ENCODE peak calls at places on chromosomes 7 and 10, in six cellular contexts. Z is foreskin fibroblast, V is AG04449, A is choroid plexus epithelial cell, O is fibroblast of pulmonary artery, E is OCI-LY7. J is an unnamed sample.

GRCh38 chr10:42149027-42149700 is 489.2 kb downstream of the ZNF33B start:
- DNase-seq in Z (peak; percentile 7), V (no peak), A (no peak), O (no peak), E (no peak), J (no peak)

GRCh38 chr10:13673165-13673564 is 86.4 kb downstream of the PRPF18 start:
- DNase-seq in Z (no peak), V (no peak), A (no peak), O (no peak), E (no peak), J (no peak)

GRCh38 chr7:143884978-143885559 is 16.9 kb downstream of the TCAF1 start:
- DNase-seq in Z (peak; percentile 72), V (no peak), A (peak; percentile 84), O (peak; percentile 77), E (no peak), J (no peak)

GRCh38 chr7:133530682-133531081 is 277.8 kb downstream of the EXOC4 start:
- DNase-seq in Z (peak; percentile 30), V (peak; percentile 46), A (peak; percentile 90), O (peak; percentile 91), E (no peak), J (peak; percentile 51)

GRCh38 chr7:6630007-6630849 is 6.9 kb upstream of the ZNF316 start:
- DNase-seq in Z (no peak), V (no peak), A (no peak), O (no peak), E (no peak), J (no peak)

GRCh38 chr10:22662693-22663330 is 51.6 kb downstream of the PIP4K2A start:
- DNase-seq in Z (no peak), V (no peak), A (no peak), O (no peak), E (no peak), J (no peak)

GRCh38 chr10:44761076-44761475 is 150.1 kb upstream of the TMEM72 start:
- DNase-seq in Z (no peak), V (no peak), A (no peak), O (peak; percentile 30), E (no peak), J (no peak)

GRCh38 chr10:128067691-128068397 is 58.4 kb downstream of the MKI67 start:
- DNase-seq in Z (no peak), V (no peak), A (no peak), O (no peak), E (no peak), J (no peak)

GRCh38 chr7:42736931-42737330 is 174.9 kb downstream of the C7orf25 start:
- DNase-seq in Z (no peak), V (no peak), A (no peak), O (no peak), E (no peak), J (no peak)

GRCh38 chr7:124310934-124311390 is 278.1 kb upstream of the TMEM229A start:
- DNase-seq in Z (no peak), V (no peak), A (no peak), O (no peak), E (no peak), J (no peak)

GRCh38 chr7:134021861-134022260 is 105.3 kb upstream of the LRGUK start:
- DNase-seq in Z (no peak), V (no peak), A (no peak), O (no peak), E (no peak), J (no peak)

GRCh38 chr7:124764071-124764846 is 1.3 kb downstream of the GPR37 start:
- DNase-seq in Z (no peak), V (no peak), A (no peak), O (no peak), E (no peak), J (no peak)

GRCh38 chr10:73771722-73772279 is 10.0 kb upstream of the CHCHD1 start:
- DNase-seq in Z (peak; percentile 78), V (no peak), A (peak; percentile 84), O (peak; percentile 82), E (peak; percentile 64), J (no peak)
- TF ChIP-seq CTCF in Z (no peak), V (no peak), A (peak; percentile 8), O (no peak), E (no peak), J (no peak)

GRCh38 chr10:50392426-50392825 is 141.1 kb upstream of the ASAH2 start:
- DNase-seq in Z (no peak), V (no peak), A (no peak), O (no peak), E (no peak), J (no peak)

GRCh38 chr10:50387736-50388081 is 136.4 kb upstream of the ASAH2 start:
- DNase-seq in Z (no peak), V (no peak), A (no peak), O (no peak), E (peak; percentile 18), J (no peak)

GRCh38 chr10:50388181-50388580 is 136.9 kb upstream of the ASAH2 start:
- DNase-seq in Z (no peak), V (no peak), A (no peak), O (no peak), E (no peak), J (no peak)

GRCh38 chr10:50392966-50393718 is 141.8 kb upstream of the ASAH2 start:
- DNase-seq in Z (no peak), V (no peak), A (peak; percentile 83), O (no peak), E (no peak), J (no peak)

DNA sequence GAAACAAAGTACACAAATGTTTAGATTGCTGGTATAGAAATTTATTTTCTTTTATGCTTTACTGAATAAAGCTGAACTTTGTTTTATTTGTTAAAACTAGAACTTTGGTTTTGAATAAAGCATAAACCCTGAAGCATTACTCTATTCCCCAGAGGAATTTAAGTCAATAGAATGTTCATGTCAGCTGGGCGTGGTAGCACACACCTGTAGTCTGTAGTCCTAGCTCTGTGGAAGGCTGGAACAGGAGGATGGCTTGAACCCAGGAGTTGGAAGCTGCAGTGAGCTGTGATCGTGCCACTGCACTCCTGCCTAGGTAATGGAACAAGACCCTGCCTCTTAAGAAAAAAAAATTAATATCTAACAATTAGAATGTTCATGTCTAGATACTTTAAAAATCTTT is 139.0 kb upstream of the ASAH2 start:
- DNase-seq in Z (no peak), V (no peak), A (no peak), O (no peak), E (no peak), J (no peak)
- H3K4me3 ChIP-seq in Z (no peak overlapping the region), V (no peak overlapping the region), A (no peak overlapping the region), O (no peak overlapping the region), E (no peak overlapping the region), J (no peak overlapping the region)

GRCh38 chr10:72273410-72274212 is at the start of gene DDIT4:
- DNase-seq in Z (peak; percentile 100), V (peak; percentile 96), A (peak; percentile 100), O (peak; percentile 100), E (peak; percentile 99), J (peak; percentile 98)
- TF ChIP-seq CTCF in Z (no peak), V (no peak), A (no peak), O (no peak), E (no peak), J (no peak)

GRCh38 chr10:72886596-72887522 is 6.7 kb upstream of the OIT3 start:
- DNase-seq in Z (no peak), V (no peak), A (no peak), O (peak; percentile 26), E (no peak), J (no peak)
- H3K4me3 ChIP-seq in Z (no peak overlapping the region), V (no peak overlapping the region), A (no peak overlapping the region), O (no peak overlapping the region), E (no peak overlapping the region), J (no peak overlapping the region)

DNA sequence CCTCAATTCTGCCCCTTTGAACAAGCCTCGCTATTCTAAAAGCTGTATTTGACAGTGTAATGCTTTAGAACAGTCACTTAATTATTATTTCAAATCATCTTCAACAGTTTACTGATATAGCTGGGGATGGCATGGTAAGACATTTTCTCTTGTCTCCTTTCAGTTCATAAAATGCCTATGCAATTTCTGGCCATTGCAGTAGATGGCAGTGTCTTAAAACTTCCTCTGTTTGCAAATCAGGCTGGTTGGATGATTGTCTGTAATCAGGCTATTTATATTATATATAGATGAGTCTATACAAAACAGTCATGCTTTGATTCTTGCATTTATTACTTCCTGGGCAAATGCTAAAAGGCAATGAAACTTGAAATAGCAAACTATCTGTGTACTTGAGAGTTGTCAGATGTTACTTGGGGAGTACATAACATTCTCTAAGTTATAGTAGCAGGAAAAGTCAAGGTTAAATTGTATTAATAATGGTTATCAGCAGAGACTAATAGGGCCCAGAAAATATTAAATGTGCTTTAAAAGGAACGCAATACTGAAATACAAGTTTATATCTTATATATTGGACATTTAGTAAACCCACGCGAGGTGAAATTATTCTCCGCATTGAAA is 55.5 kb upstream of the LHFPL3 start:
- DNase-seq in Z (peak; percentile 8), V (peak; percentile 10), A (peak; percentile 77), O (peak; percentile 60), E (peak; percentile 15), J (peak; percentile 17)
- TF ChIP-seq CTCF in Z (peak; percentile 52), V (peak; percentile 34), A (peak; percentile 72), O (peak; percentile 68), E (peak; percentile 83), J (peak; percentile 61)